ENCODE peak calls at places on chromosomes 13 and 19, in seven cellular contexts. One of them, this sample, is unnamed.

GRCh38 chr13:95452376-95452775 is 100.1 kb upstream of the CLDN10 start:
- DNase-seq in brain microvascular endothelial cell: no peak
- DNase-seq in CD4-positive, alpha-beta T cell: no peak
- DNase-seq in esophagus muscularis mucosa: peak; percentile 53
- DNase-seq in effector memory CD4-positive, alpha-beta T cell: no peak
- DNase-seq in H1: no peak
- DNase-seq in small intestine: no peak
- DNase-seq in this sample: no peak

GRCh38 chr13:40974460-40975407 is 44.4 kb downstream of the ELF1 start:
- DNase-seq in H1: no peak
- DNase-seq in esophagus muscularis mucosa: no peak
- DNase-seq in brain microvascular endothelial cell: peak; percentile 50
- DNase-seq in CD4-positive, alpha-beta T cell: no peak
- DNase-seq in effector memory CD4-positive, alpha-beta T cell: peak; percentile 39
- DNase-seq in small intestine: peak; percentile 90
- DNase-seq in this sample: no peak

GRCh38 chr13:108984251-108984920 is 355.0 kb downstream of the MYO16 start:
- DNase-seq in esophagus muscularis mucosa: no peak
- DNase-seq in H1: no peak
- DNase-seq in CD4-positive, alpha-beta T cell: no peak
- DNase-seq in brain microvascular endothelial cell: no peak
- DNase-seq in effector memory CD4-positive, alpha-beta T cell: no peak
- DNase-seq in small intestine: no peak
- DNase-seq in this sample: no peak

GRCh38 chr19:46471116-46471733 is at the start of gene PNMA8A:
- DNase-seq in H1: peak; percentile 94
- DNase-seq in effector memory CD4-positive, alpha-beta T cell: no peak
- DNase-seq in small intestine: no peak
- DNase-seq in CD4-positive, alpha-beta T cell: no peak
- DNase-seq in brain microvascular endothelial cell: peak; percentile 63
- DNase-seq in esophagus muscularis mucosa: no peak
- DNase-seq in this sample: peak; percentile 95

GRCh38 chr19:41410655-41411054 is 13.0 kb downstream of the BCKDHA start:
- DNase-seq in CD4-positive, alpha-beta T cell: no peak
- DNase-seq in H1: no peak
- DNase-seq in small intestine: no peak
- DNase-seq in effector memory CD4-positive, alpha-beta T cell: no peak
- DNase-seq in brain microvascular endothelial cell: no peak
- DNase-seq in esophagus muscularis mucosa: no peak
- DNase-seq in this sample: no peak

GRCh38 chr19:33267706-33268105 is 34.6 kb downstream of the CEBPA start:
- DNase-seq in CD4-positive, alpha-beta T cell: no peak
- DNase-seq in small intestine: no peak
- DNase-seq in brain microvascular endothelial cell: no peak
- DNase-seq in effector memory CD4-positive, alpha-beta T cell: no peak
- DNase-seq in H1: no peak
- DNase-seq in esophagus muscularis mucosa: no peak
- DNase-seq in this sample: peak; percentile 78

GRCh38 chr19:10560154-10560553 is 5.7 kb downstream of the KRI1 start:
- DNase-seq in brain microvascular endothelial cell: no peak
- DNase-seq in CD4-positive, alpha-beta T cell: no peak
- DNase-seq in esophagus muscularis mucosa: no peak
- DNase-seq in effector memory CD4-positive, alpha-beta T cell: no peak
- DNase-seq in small intestine: no peak
- DNase-seq in H1: no peak
- DNase-seq in this sample: no peak

GRCh38 chr19:17680235-17680722 is 7.9 kb downstream of the UNC13A start:
- DNase-seq in small intestine: no peak
- DNase-seq in brain microvascular endothelial cell: peak; percentile 83
- DNase-seq in CD4-positive, alpha-beta T cell: peak; percentile 12
- DNase-seq in effector memory CD4-positive, alpha-beta T cell: peak; percentile 22
- DNase-seq in H1: no peak
- DNase-seq in esophagus muscularis mucosa: no peak
- DNase-seq in this sample: peak; percentile 94

GRCh38 chr13:35979378-35979911 is 151.7 kb downstream of the DCLK1 start:
- DNase-seq in CD4-positive, alpha-beta T cell: no peak
- DNase-seq in brain microvascular endothelial cell: peak; percentile 88
- DNase-seq in effector memory CD4-positive, alpha-beta T cell: no peak
- DNase-seq in esophagus muscularis mucosa: peak; percentile 96
- DNase-seq in small intestine: peak; percentile 4
- DNase-seq in H1: no peak
- DNase-seq in this sample: peak; percentile 71

GRCh38 chr19:31347356-31347755 is 1.9 kb downstream of the TSHZ3 start:
- DNase-seq in small intestine: no peak
- DNase-seq in effector memory CD4-positive, alpha-beta T cell: no peak
- DNase-seq in H1: no peak
- DNase-seq in esophagus muscularis mucosa: no peak
- DNase-seq in brain microvascular endothelial cell: no peak
- DNase-seq in CD4-positive, alpha-beta T cell: no peak
- DNase-seq in this sample: no peak

GRCh38 chr13:37139356-37139755 is 33.9 kb upstream of the CSNK1A1L start:
- DNase-seq in brain microvascular endothelial cell: no peak
- DNase-seq in CD4-positive, alpha-beta T cell: no peak
- DNase-seq in small intestine: no peak
- DNase-seq in esophagus muscularis mucosa: no peak
- DNase-seq in effector memory CD4-positive, alpha-beta T cell: no peak
- DNase-seq in H1: no peak
- DNase-seq in this sample: no peak

GRCh38 chr13:94209110-94209509 is 270.4 kb downstream of the DCT start:
- DNase-seq in small intestine: no peak
- DNase-seq in H1: no peak
- DNase-seq in esophagus muscularis mucosa: no peak
- DNase-seq in effector memory CD4-positive, alpha-beta T cell: no peak
- DNase-seq in brain microvascular endothelial cell: no peak
- DNase-seq in CD4-positive, alpha-beta T cell: no peak
- DNase-seq in this sample: no peak

GRCh38 chr19:1171755-1172352 is 2.2 kb downstream of the SBNO2 start:
- DNase-seq in effector memory CD4-positive, alpha-beta T cell: no peak
- DNase-seq in CD4-positive, alpha-beta T cell: no peak
- DNase-seq in small intestine: no peak
- DNase-seq in brain microvascular endothelial cell: no peak
- DNase-seq in H1: no peak
- DNase-seq in esophagus muscularis mucosa: no peak
- DNase-seq in this sample: no peak

GRCh38 chr19:17311455-17312248 is 2.3 kb downstream of the DDA1 start:
- DNase-seq in esophagus muscularis mucosa: no peak
- DNase-seq in CD4-positive, alpha-beta T cell: no peak
- DNase-seq in brain microvascular endothelial cell: peak; percentile 86
- DNase-seq in H1: no peak
- DNase-seq in effector memory CD4-positive, alpha-beta T cell: no peak
- DNase-seq in small intestine: no peak
- DNase-seq in this sample: no peak

GRCh38 chr19:30450101-30450500 is 77.9 kb downstream of the ZNF536 start:
- DNase-seq in esophagus muscularis mucosa: no peak
- DNase-seq in H1: no peak
- DNase-seq in small intestine: no peak
- DNase-seq in CD4-positive, alpha-beta T cell: no peak
- DNase-seq in brain microvascular endothelial cell: no peak
- DNase-seq in effector memory CD4-positive, alpha-beta T cell: no peak
- DNase-seq in this sample: no peak

GRCh38 chr13:40064723-40065122 is 409.3 kb downstream of the COG6 start:
- DNase-seq in brain microvascular endothelial cell: peak; percentile 84
- DNase-seq in CD4-positive, alpha-beta T cell: no peak
- DNase-seq in effector memory CD4-positive, alpha-beta T cell: no peak
- DNase-seq in esophagus muscularis mucosa: no peak
- DNase-seq in H1: no peak
- DNase-seq in small intestine: no peak
- DNase-seq in this sample: no peak

GRCh38 chr13:48160879-48161278 is 66.0 kb upstream of the MED4 start:
- DNase-seq in esophagus muscularis mucosa: no peak
- DNase-seq in H1: no peak
- DNase-seq in brain microvascular endothelial cell: peak; percentile 18
- DNase-seq in CD4-positive, alpha-beta T cell: no peak
- DNase-seq in effector memory CD4-positive, alpha-beta T cell: no peak
- DNase-seq in small intestine: no peak
- DNase-seq in this sample: no peak

GRCh38 chr13:33277351-33277750 is 8.2 kb downstream of the STARD13 start:
- DNase-seq in small intestine: no peak
- DNase-seq in CD4-positive, alpha-beta T cell: no peak
- DNase-seq in H1: no peak
- DNase-seq in brain microvascular endothelial cell: no peak
- DNase-seq in esophagus muscularis mucosa: no peak
- DNase-seq in effector memory CD4-positive, alpha-beta T cell: no peak
- DNase-seq in this sample: no peak

GRCh38 chr13:33275916-33276315 is 9.6 kb downstream of the STARD13 start:
- DNase-seq in esophagus muscularis mucosa: no peak
- DNase-seq in small intestine: no peak
- DNase-seq in H1: no peak
- DNase-seq in brain microvascular endothelial cell: no peak
- DNase-seq in effector memory CD4-positive, alpha-beta T cell: no peak
- DNase-seq in CD4-positive, alpha-beta T cell: no peak
- DNase-seq in this sample: no peak

GRCh38 chr13:33277946-33278345 is 7.6 kb downstream of the STARD13 start:
- DNase-seq in brain microvascular endothelial cell: no peak
- DNase-seq in esophagus muscularis mucosa: no peak
- DNase-seq in H1: no peak
- DNase-seq in CD4-positive, alpha-beta T cell: no peak
- DNase-seq in small intestine: no peak
- DNase-seq in effector memory CD4-positive, alpha-beta T cell: no peak
- DNase-seq in this sample: no peak

GRCh38 chr13:33274264-33274663 is 11.3 kb downstream of the STARD13 start:
- DNase-seq in small intestine: no peak
- DNase-seq in effector memory CD4-positive, alpha-beta T cell: no peak
- DNase-seq in esophagus muscularis mucosa: no peak
- DNase-seq in H1: no peak
- DNase-seq in CD4-positive, alpha-beta T cell: no peak
- DNase-seq in brain microvascular endothelial cell: no peak
- DNase-seq in this sample: no peak

GRCh38 chr13:33276581-33276980 is 9.0 kb downstream of the STARD13 start:
- DNase-seq in effector memory CD4-positive, alpha-beta T cell: no peak
- DNase-seq in esophagus muscularis mucosa: no peak
- DNase-seq in small intestine: no peak
- DNase-seq in CD4-positive, alpha-beta T cell: no peak
- DNase-seq in H1: no peak
- DNase-seq in brain microvascular endothelial cell: no peak
- DNase-seq in this sample: no peak
- H3K27ac ChIP-seq in effector memory CD4-positive, alpha-beta T cell: no peak overlapping the region
- H3K27ac ChIP-seq in esophagus muscularis mucosa: peak overlapping the region; percentile 91
- H3K27ac ChIP-seq in small intestine: no peak overlapping the region
- H3K27ac ChIP-seq in CD4-positive, alpha-beta T cell: no peak overlapping the region
- H3K27ac ChIP-seq in H1: no peak overlapping the region
- H3K27ac ChIP-seq in brain microvascular endothelial cell: no peak overlapping the region
- H3K27ac ChIP-seq in this sample: peak overlapping the region; percentile 47

DNA sequence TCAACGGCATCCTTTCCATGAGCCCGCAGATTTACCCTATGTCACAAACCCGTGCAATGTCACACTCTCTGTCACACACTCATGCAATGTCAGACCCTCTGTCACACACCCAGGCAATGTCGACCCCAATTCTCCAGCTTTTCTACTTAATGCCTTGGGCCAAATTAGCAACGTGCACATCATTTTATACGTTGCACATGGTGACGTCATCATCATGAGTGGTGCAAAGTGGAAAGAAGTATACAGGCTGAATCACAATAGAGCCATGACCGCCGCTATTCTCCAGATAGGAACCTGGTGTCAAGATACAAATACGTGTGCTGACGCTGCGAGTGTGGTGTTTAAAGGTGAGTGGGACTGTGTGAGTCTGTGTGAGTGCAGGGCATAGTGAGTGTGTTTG is 21.7 kb upstream of the ZNF845 start:
- DNase-seq in brain microvascular endothelial cell: no peak
- DNase-seq in CD4-positive, alpha-beta T cell: no peak
- DNase-seq in effector memory CD4-positive, alpha-beta T cell: no peak
- DNase-seq in H1: no peak
- DNase-seq in esophagus muscularis mucosa: no peak
- DNase-seq in small intestine: no peak
- DNase-seq in this sample: no peak
- H3K27ac ChIP-seq in brain microvascular endothelial cell: no peak overlapping the region
- H3K27ac ChIP-seq in CD4-positive, alpha-beta T cell: no peak overlapping the region
- H3K27ac ChIP-seq in effector memory CD4-positive, alpha-beta T cell: no peak overlapping the region
- H3K27ac ChIP-seq in H1: no peak overlapping the region
- H3K27ac ChIP-seq in esophagus muscularis mucosa: no peak overlapping the region
- H3K27ac ChIP-seq in small intestine: no peak overlapping the region
- H3K27ac ChIP-seq in this sample: no peak overlapping the region

GRCh38 chr19:9329999-9330398 is 6.0 kb downstream of the ZNF559 start:
- DNase-seq in esophagus muscularis mucosa: no peak
- DNase-seq in effector memory CD4-positive, alpha-beta T cell: no peak
- DNase-seq in H1: no peak
- DNase-seq in brain microvascular endothelial cell: no peak
- DNase-seq in small intestine: no peak
- DNase-seq in CD4-positive, alpha-beta T cell: no peak
- DNase-seq in this sample: no peak

GRCh38 chr19:9324584-9324962 is 594 bp downstream of the ZNF559 start:
- DNase-seq in brain microvascular endothelial cell: no peak
- DNase-seq in effector memory CD4-positive, alpha-beta T cell: no peak
- DNase-seq in esophagus muscularis mucosa: no peak
- DNase-seq in CD4-positive, alpha-beta T cell: no peak
- DNase-seq in H1: no peak
- DNase-seq in small intestine: no peak
- DNase-seq in this sample: no peak

GRCh38 chr19:9321338-9321737 is 2.6 kb upstream of the ZNF559 start:
- DNase-seq in effector memory CD4-positive, alpha-beta T cell: no peak
- DNase-seq in H1: no peak
- DNase-seq in CD4-positive, alpha-beta T cell: no peak
- DNase-seq in small intestine: no peak
- DNase-seq in brain microvascular endothelial cell: no peak
- DNase-seq in esophagus muscularis mucosa: no peak
- DNase-seq in this sample: peak; percentile 70

GRCh38 chr19:9323557-9323918 is 441 bp upstream of the ZNF559 start:
- DNase-seq in esophagus muscularis mucosa: no peak
- DNase-seq in H1: no peak
- DNase-seq in brain microvascular endothelial cell: peak; percentile 85
- DNase-seq in effector memory CD4-positive, alpha-beta T cell: peak; percentile 44
- DNase-seq in small intestine: peak; percentile 82
- DNase-seq in CD4-positive, alpha-beta T cell: no peak
- DNase-seq in this sample: peak; percentile 84

DNA sequence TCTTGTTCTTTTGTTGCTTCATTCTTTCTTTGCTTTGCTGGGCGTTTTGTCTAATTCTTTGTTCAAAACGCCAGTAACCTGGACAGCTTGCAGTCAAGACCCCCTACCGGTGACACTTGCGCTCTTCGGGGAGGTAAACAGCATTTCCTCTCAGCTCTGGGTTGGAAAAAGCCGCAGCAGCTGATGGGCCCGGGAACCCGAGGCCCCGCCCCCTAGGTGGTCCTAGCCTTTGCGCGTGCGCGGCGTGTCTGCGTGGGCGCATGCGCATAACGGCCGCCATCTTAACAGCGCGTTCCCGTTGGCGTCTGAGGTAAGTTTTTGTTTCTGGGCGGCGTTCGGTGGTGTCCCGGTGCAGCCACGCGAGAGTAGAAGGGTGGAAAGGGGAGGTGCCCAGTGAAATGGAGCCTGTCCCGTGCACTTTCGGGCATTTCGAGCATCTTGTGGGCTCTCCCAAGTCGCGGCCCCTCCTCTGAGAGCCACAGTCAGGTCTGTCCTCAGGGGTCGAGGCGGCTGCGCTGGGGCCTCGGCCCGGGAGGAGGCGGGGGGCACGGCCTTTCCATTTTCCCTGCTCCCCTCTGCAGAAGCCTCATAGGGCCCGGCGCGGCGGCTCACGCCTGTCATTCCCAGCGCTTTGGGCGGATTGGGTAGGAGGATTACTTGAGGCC is at the start of gene ZNF559:
- DNase-seq in small intestine: peak; percentile 91
- DNase-seq in effector memory CD4-positive, alpha-beta T cell: peak; percentile 95
- DNase-seq in esophagus muscularis mucosa: peak; percentile 98
- DNase-seq in brain microvascular endothelial cell: peak; percentile 96
- DNase-seq in CD4-positive, alpha-beta T cell: peak; percentile 97
- DNase-seq in H1: peak; percentile 98
- DNase-seq in this sample: peak; percentile 98
- H3K27ac ChIP-seq in small intestine: peak within 1 kb of the TSS; percentile 81
- H3K27ac ChIP-seq in effector memory CD4-positive, alpha-beta T cell: peak within 1 kb of the TSS; percentile 69
- H3K27ac ChIP-seq in esophagus muscularis mucosa: peak within 1 kb of the TSS; percentile 92
- H3K27ac ChIP-seq in brain microvascular endothelial cell: peak within 1 kb of the TSS; percentile 69
- H3K27ac ChIP-seq in CD4-positive, alpha-beta T cell: peak within 1 kb of the TSS; percentile 80
- H3K27ac ChIP-seq in H1: peak within 1 kb of the TSS; percentile 42
- H3K27ac ChIP-seq in this sample: peak within 1 kb of the TSS; percentile 88

GRCh38 chr13:64248371-64249065 is 2832.9 kb upstream of the PCDH20 start:
- DNase-seq in brain microvascular endothelial cell: no peak
- DNase-seq in effector memory CD4-positive, alpha-beta T cell: no peak
- DNase-seq in H1: no peak
- DNase-seq in esophagus muscularis mucosa: no peak
- DNase-seq in CD4-positive, alpha-beta T cell: no peak
- DNase-seq in small intestine: no peak
- DNase-seq in this sample: no peak
- H3K27ac ChIP-seq in brain microvascular endothelial cell: no peak overlapping the region
- H3K27ac ChIP-seq in effector memory CD4-positive, alpha-beta T cell: no peak overlapping the region
- H3K27ac ChIP-seq in H1: no peak overlapping the region
- H3K27ac ChIP-seq in esophagus muscularis mucosa: no peak overlapping the region
- H3K27ac ChIP-seq in CD4-positive, alpha-beta T cell: no peak overlapping the region
- H3K27ac ChIP-seq in small intestine: no peak overlapping the region
- H3K27ac ChIP-seq in this sample: no peak overlapping the region

This sample was measured in kidney.